ENCODE peak calls at places on chromosomes 11 and 22, in five cellular contexts. H is activated CD4-positive, alpha-beta T cell treated with anti-CD3 and anti-CD28 coated beads, Interleukin-2, amount 50 U/mL, for 24 hours; B is suprapubic skin; F is fibroblast of pulmonary artery; I is WTC11. W is an unnamed sample.

GRCh38 chr11:74570266-74571061 is 21.9 kb upstream of the POLD3 start:
- DNase-seq in H (no peak), B (no peak), F (peak), I (peak), W (no peak)

GRCh38 chr11:877565-877964 is 33.0 kb downstream of the CHID1 start:
- DNase-seq in H (no peak), B (no peak), F (no peak), I (peak), W (no peak)

GRCh38 chr11:38952698-38953097 is 2354.7 kb upstream of the RAG2 start:
- DNase-seq in H (no peak), B (no peak), F (no peak), I (no peak), W (no peak)

GRCh38 chr22:50245214-50246072 is 620 bp upstream of the TUBGCP6 start:
- DNase-seq in H (no peak), B (no peak), F (no peak), I (no peak), W (no peak)

GRCh38 chr11:59669611-59670009 is 773 bp upstream of the PATL1 start:
- DNase-seq in H (no peak), B (peak), F (peak), I (peak), W (no peak)

GRCh38 chr11:128341280-128341679 is 246.1 kb downstream of the ETS1 start:
- DNase-seq in H (no peak), B (no peak), F (no peak), I (no peak), W (no peak)

GRCh38 chr11:55895216-55895615 is 12.1 kb downstream of the TRIM51 start:
- DNase-seq in H (no peak), B (no peak), F (no peak), I (peak), W (no peak)

GRCh38 chr11:94997437-94997836 is 23.9 kb downstream of the KDM4D start:
- DNase-seq in H (no peak), B (no peak), F (no peak), I (peak), W (no peak)

GRCh38 chr11:27204527-27204926 is 158.5 kb downstream of the CCDC34 start:
- DNase-seq in H (no peak), B (no peak), F (no peak), I (no peak), W (no peak)

W was measured in vagina.